ENCODE peak calls at places on chromosomes 1 and 21, in seven cellular contexts. Z is GM13976; B is HL-60; L is left cardiac atrium; T is H4; W is SJSA1; S is central memory CD4-positive, alpha-beta T cell. E is an unnamed sample.

GRCh38 chr21:44296103-44296519 is 3.7 kb upstream of the PFKL start:
- DNase-seq in Z (no peak), B (no peak), L (no peak), T (no peak), W (no peak), S (no peak), E (no peak)

GRCh38 chr1:178019622-178020021 is 49.8 kb upstream of the SEC16B start:
- DNase-seq in Z (no peak), B (no peak), L (no peak), T (no peak), W (no peak), S (no peak), E (no peak)

GRCh38 chr1:84853743-84854721 is 39.0 kb downstream of the LPAR3 start:
- DNase-seq in Z (peak; percentile 56), B (no peak), L (no peak), T (peak; percentile 33), W (peak; percentile 38), S (peak; percentile 76), E (peak; percentile 27)

GRCh38 chr1:177665935-177666334 is 303.9 kb downstream of the SEC16B start:
- DNase-seq in Z (no peak), B (no peak), L (no peak), T (no peak), W (no peak), S (no peak), E (no peak)

GRCh38 chr1:209484429-209484828 is 99.1 kb upstream of the CAMK1G start:
- DNase-seq in Z (no peak), B (no peak), L (no peak), T (no peak), W (no peak), S (no peak), E (no peak)

GRCh38 chr1:216437603-216438002 is 14.4 kb upstream of the USH2A start:
- DNase-seq in Z (no peak), B (no peak), L (no peak), T (no peak), W (no peak), S (no peak), E (no peak)

GRCh38 chr1:219144659-219145313 is 28.9 kb upstream of the LYPLAL1 start:
- DNase-seq in Z (no peak), B (no peak), L (no peak), T (no peak), W (no peak), S (no peak), E (no peak)

GRCh38 chr1:180278791-180279432 is 48.8 kb downstream of the LHX4 start:
- DNase-seq in Z (no peak), B (no peak), L (no peak), T (no peak), W (peak; percentile 91), S (no peak), E (no peak)

GRCh38 chr21:44681861-44682579 is at the start of gene KRTAP12-1:
- DNase-seq in Z (no peak), B (no peak), L (no peak), T (no peak), W (no peak), S (no peak), E (no peak)

GRCh38 chr1:205229399-205229861 is 1.7 kb downstream of the TMCC2 start:
- DNase-seq in Z (peak; percentile 87), B (no peak), L (peak; percentile 50), T (peak; percentile 80), W (peak; percentile 9), S (peak; percentile 72), E (peak; percentile 79)

GRCh38 chr1:209208648-209209047 is 374.9 kb upstream of the CAMK1G start:
- DNase-seq in Z (no peak), B (no peak), L (no peak), T (no peak), W (no peak), S (no peak), E (no peak)

GRCh38 chr1:15180189-15180588 is 26.6 kb downstream of the TMEM51 start:
- DNase-seq in Z (no peak), B (no peak), L (no peak), T (no peak), W (no peak), S (no peak), E (no peak)

GRCh38 chr1:41713557-41714327 is 205.0 kb downstream of the HIVEP3 start:
- DNase-seq in Z (no peak), B (no peak), L (no peak), T (no peak), W (peak; percentile 89), S (no peak), E (no peak)

GRCh38 chr1:173393655-173393993 is 83.5 kb upstream of the PRDX6 start:
- DNase-seq in Z (no peak), B (no peak), L (no peak), T (no peak), W (no peak), S (no peak), E (no peak)

GRCh38 chr1:9004731-9005708 is 21.2 kb downstream of the SLC2A7 start:
- DNase-seq in Z (peak; percentile 93), B (peak; percentile 63), L (peak; percentile 84), T (peak; percentile 79), W (peak; percentile 69), S (peak; percentile 61), E (peak; percentile 75)

GRCh38 chr1:153540394-153541361 is at the start of gene S100A5:
- DNase-seq in Z (no peak), B (peak; percentile 64), L (no peak), T (peak; percentile 43), W (no peak), S (peak; percentile 66), E (peak; percentile 49)

GRCh38 chr21:45361033-45361997 is 43.6 kb upstream of the COL18A1 start:
- DNase-seq in Z (no peak), B (no peak), L (no peak), T (no peak), W (no peak), S (no peak), E (no peak)

GRCh38 chr1:153361129-153362109 is 3.8 kb downstream of the S100A9 start:
- DNase-seq in Z (no peak), B (no peak), L (no peak), T (no peak), W (no peak), S (no peak), E (no peak)

GRCh38 chr1:165815725-165816124 is 11.7 kb upstream of the UCK2 start:
- DNase-seq in Z (no peak), B (no peak), L (no peak), T (no peak), W (peak; percentile 6), S (no peak), E (no peak)

GRCh38 chr1:6953216-6953615 is 168.0 kb downstream of the CAMTA1 start:
- DNase-seq in Z (no peak), B (no peak), L (no peak), T (no peak), W (no peak), S (no peak), E (no peak)

E was measured in naive thymus-derived CD4-positive, alpha-beta T cell.